ENCODE peak calls at places on chromosomes 16 and 17, in eight cellular contexts. E is NCI-H2171 treated with DMSO at 0.1 percent for 48 hours, J is tibial artery, B is NCI-H1048, R is non-pigmented ciliary epithelial cell, A is neural crest cell, X is progenitor cell of endocrine pancreas, I is hypothalamus. T is an unnamed sample.

GRCh38 chr17:17033466-17033865 is 8.8 kb upstream of the MPRIP start:
- DNase-seq in R (no peak), B (no peak), X (no peak), E (no peak), J (no peak), I (no peak), A (no peak), T (no peak)

GRCh38 chr17:75487351-75488070 is 27.8 kb downstream of the CASKIN2 start:
- DNase-seq in A (no peak), E (no peak), J (no peak), B (no peak), R (no peak), X (no peak), I (no peak), T (no peak)

GRCh38 chr17:10447035-10447931 is 22.1 kb downstream of the MYH4 start:
- DNase-seq in R (no peak), I (no peak), A (no peak), X (no peak), B (no peak), J (no peak), E (no peak), T (no peak)

GRCh38 chr17:43581581-43581980 is 35.4 kb upstream of the ETV4 start:
- DNase-seq in B (no peak), I (no peak), R (no peak), J (no peak), X (no peak), E (no peak), A (no peak), T (no peak)

GRCh38 chr16:85391769-85392583 is 221.1 kb upstream of the GSE1 start:
- DNase-seq in E (peak), B (no peak), R (no peak), I (no peak), A (no peak), X (no peak), J (peak), T (no peak)

GRCh38 chr16:88782454-88783390 is 2.3 kb downstream of the PIEZO1 start:
- DNase-seq in E (peak), B (no peak), A (no peak), I (peak), R (no peak), J (no peak), X (no peak), T (peak)

GRCh38 chr17:82529914-82530300 is 10.4 kb downstream of the FOXK2 start:
- DNase-seq in R (no peak), J (no peak), A (no peak), E (no peak), I (no peak), B (no peak), X (no peak), T (no peak)

GRCh38 chr16:11295672-11296071 is 14.5 kb upstream of the PRM1 start:
- DNase-seq in X (no peak), R (no peak), J (no peak), A (no peak), E (no peak), B (no peak), I (no peak), T (no peak)

GRCh38 chr17:49515196-49515770 is 20.2 kb downstream of the NGFR start:
- DNase-seq in A (peak), B (no peak), E (peak), X (no peak), I (peak), R (peak), J (peak), T (peak)

GRCh38 chr16:25258856-25259179 is 1.2 kb upstream of the ZKSCAN2 start:
- DNase-seq in A (no peak), J (no peak), R (no peak), E (no peak), B (no peak), X (no peak), I (no peak), T (no peak)

GRCh38 chr17:3888343-3889171 is 4.3 kb downstream of the CAMKK1 start:
- DNase-seq in E (peak), X (no peak), I (no peak), R (peak), B (no peak), J (peak), A (no peak), T (peak)

GRCh38 chr17:1182831-1183578 is 3.2 kb upstream of the ABR start:
- DNase-seq in B (no peak), R (no peak), X (no peak), E (peak), I (no peak), J (no peak), A (no peak), T (peak)

GRCh38 chr17:55513885-55514590 is 2.8 kb upstream of the SMIM36 start:
- DNase-seq in I (peak), E (peak), R (no peak), A (peak), J (no peak), B (no peak), X (peak), T (peak)

GRCh38 chr16:8763899-8764298 is 33.5 kb downstream of the TMEM186 start:
- DNase-seq in A (no peak), I (no peak), E (no peak), B (no peak), R (no peak), J (no peak), X (no peak), T (no peak)

GRCh38 chr16:1152651-1153259 is at the start of gene CACNA1H:
- DNase-seq in E (no peak), A (peak), B (no peak), J (no peak), I (peak), X (peak), R (no peak), T (no peak)

GRCh38 chr17:15649861-15650391 is 30.4 kb upstream of the FBXW10B start:
- DNase-seq in I (no peak), R (no peak), J (peak), B (no peak), X (no peak), A (no peak), E (no peak), T (peak)

GRCh38 chr17:36592711-36593321 is 1.1 kb downstream of the DHRS11 start:
- DNase-seq in A (no peak), R (no peak), I (no peak), J (no peak), B (no peak), X (no peak), E (no peak), T (no peak)

GRCh38 chr17:82664701-82665182 is 16.5 kb upstream of the WDR45B start:
- DNase-seq in R (no peak), B (no peak), A (no peak), I (peak), X (no peak), E (no peak), J (no peak), T (no peak)

GRCh38 chr16:50457423-50457822 is 88.6 kb upstream of the BRD7 start:
- DNase-seq in E (no peak), X (no peak), A (no peak), R (no peak), B (no peak), I (no peak), J (peak), T (no peak)

GRCh38 chr17:60325730-60326524 is 66.0 kb downstream of the USP32 start:
- DNase-seq in B (no peak), E (no peak), A (no peak), J (no peak), R (no peak), X (no peak), I (no peak), T (no peak)

GRCh38 chr17:54261465-54261864 is 438.7 kb downstream of the KIF2B start:
- DNase-seq in I (no peak), A (no peak), B (no peak), E (no peak), X (no peak), J (no peak), R (no peak), T (no peak)

GRCh38 chr16:88379694-88380040 is 3.1 kb upstream of the ZNF469 start:
- DNase-seq in X (no peak), R (no peak), B (no peak), E (no peak), I (no peak), A (no peak), J (peak), T (no peak)

GRCh38 chr17:34358631-34359030 is 2.4 kb downstream of the CCL13 start:
- DNase-seq in R (no peak), B (no peak), A (no peak), J (no peak), E (no peak), X (no peak), I (no peak), T (no peak)

GRCh38 chr17:75511610-75512575 is 3.4 kb downstream of the CASKIN2 start:
- DNase-seq in E (no peak), B (no peak), I (no peak), A (no peak), J (no peak), X (no peak), R (no peak), T (no peak)

GRCh38 chr17:49516190-49516589 is 21.1 kb downstream of the NGFR start:
- DNase-seq in R (no peak), A (no peak), B (no peak), I (peak), J (peak), E (peak), X (no peak), T (no peak)

GRCh38 chr17:64180089-64180488 is 50.1 kb upstream of the ERN1 start:
- DNase-seq in J (no peak), X (no peak), R (no peak), A (no peak), I (no peak), E (no peak), B (no peak), T (no peak)

GRCh38 chr17:83133302-83134121 is 54.1 kb downstream of the METRNL start:
- DNase-seq in B (no peak), X (no peak), R (no peak), E (no peak), A (no peak), J (peak), I (no peak), T (no peak)

GRCh38 chr16:80034469-80034826 is 433.9 kb upstream of the MAF start:
- DNase-seq in E (no peak), J (no peak), A (no peak), R (no peak), X (no peak), I (no peak), B (no peak), T (peak)

GRCh38 chr17:45841883-45842525 is 2.7 kb upstream of the SPPL2C start:
- DNase-seq in R (no peak), A (no peak), X (no peak), B (no peak), J (no peak), I (no peak), E (peak), T (no peak)